ENCODE peak calls at places on chromosomes 11 and 22, in eight cellular contexts. One of them, this sample, is unnamed.

GRCh38 chr22:25758316-25758715 is 16.3 kb downstream of the MYO18B start:
- DNase-seq in T-cell: no peak
- DNase-seq in GM12865: no peak
- DNase-seq in IMR-90: no peak
- DNase-seq in activated CD8-positive, alpha-beta memory T cell treated with anti-CD3 and anti-CD28 coated beads for 1 hour: no peak
- DNase-seq in lower lobe of right lung: no peak
- DNase-seq in fibroblast of pulmonary artery: no peak
- DNase-seq in fibroblast of lung: no peak
- DNase-seq in this sample: no peak

GRCh38 chr11:126072821-126073594 is 10.3 kb upstream of the CDON start:
- DNase-seq in GM12865: no peak
- DNase-seq in activated CD8-positive, alpha-beta memory T cell treated with anti-CD3 and anti-CD28 coated beads for 1 hour: no peak
- DNase-seq in fibroblast of pulmonary artery: no peak
- DNase-seq in IMR-90: no peak
- DNase-seq in fibroblast of lung: no peak
- DNase-seq in lower lobe of right lung: no peak
- DNase-seq in T-cell: no peak
- DNase-seq in this sample: no peak

GRCh38 chr22:46589871-46590271 is 30.3 kb upstream of the GRAMD4 start:
- DNase-seq in fibroblast of lung: no peak
- DNase-seq in activated CD8-positive, alpha-beta memory T cell treated with anti-CD3 and anti-CD28 coated beads for 1 hour: no peak
- DNase-seq in lower lobe of right lung: no peak
- DNase-seq in IMR-90: no peak
- DNase-seq in fibroblast of pulmonary artery: no peak
- DNase-seq in T-cell: no peak
- DNase-seq in GM12865: no peak
- DNase-seq in this sample: no peak

GRCh38 chr22:17772963-17773605 is 1.2 kb downstream of the BID start:
- DNase-seq in T-cell: no peak
- DNase-seq in lower lobe of right lung: no peak
- DNase-seq in activated CD8-positive, alpha-beta memory T cell treated with anti-CD3 and anti-CD28 coated beads for 1 hour: no peak
- DNase-seq in GM12865: peak
- DNase-seq in IMR-90: peak
- DNase-seq in fibroblast of lung: no peak
- DNase-seq in fibroblast of pulmonary artery: no peak
- DNase-seq in this sample: no peak

GRCh38 chr11:17208257-17208999 is 642 bp upstream of the PIK3C2A start:
- DNase-seq in fibroblast of lung: peak
- DNase-seq in fibroblast of pulmonary artery: peak
- DNase-seq in IMR-90: peak
- DNase-seq in activated CD8-positive, alpha-beta memory T cell treated with anti-CD3 and anti-CD28 coated beads for 1 hour: no peak
- DNase-seq in T-cell: no peak
- DNase-seq in GM12865: peak
- DNase-seq in lower lobe of right lung: no peak
- DNase-seq in this sample: no peak

GRCh38 chr11:113014262-113014661 is 53.0 kb downstream of the NCAM1 start:
- DNase-seq in fibroblast of pulmonary artery: peak
- DNase-seq in IMR-90: no peak
- DNase-seq in activated CD8-positive, alpha-beta memory T cell treated with anti-CD3 and anti-CD28 coated beads for 1 hour: no peak
- DNase-seq in lower lobe of right lung: no peak
- DNase-seq in fibroblast of lung: peak
- DNase-seq in GM12865: no peak
- DNase-seq in T-cell: no peak
- DNase-seq in this sample: no peak

GRCh38 chr22:42283288-42284229 is 13.1 kb upstream of the TCF20 start:
- DNase-seq in lower lobe of right lung: peak
- DNase-seq in GM12865: no peak
- DNase-seq in IMR-90: no peak
- DNase-seq in T-cell: peak
- DNase-seq in activated CD8-positive, alpha-beta memory T cell treated with anti-CD3 and anti-CD28 coated beads for 1 hour: no peak
- DNase-seq in fibroblast of pulmonary artery: no peak
- DNase-seq in fibroblast of lung: no peak
- DNase-seq in this sample: peak

GRCh38 chr11:35491231-35491871 is 34.1 kb downstream of the PAMR1 start:
- DNase-seq in lower lobe of right lung: no peak
- DNase-seq in activated CD8-positive, alpha-beta memory T cell treated with anti-CD3 and anti-CD28 coated beads for 1 hour: no peak
- DNase-seq in fibroblast of lung: peak
- DNase-seq in T-cell: no peak
- DNase-seq in fibroblast of pulmonary artery: peak
- DNase-seq in IMR-90: peak
- DNase-seq in GM12865: no peak
- DNase-seq in this sample: no peak

GRCh38 chr11:26841818-26842457 is 120.1 kb upstream of the SLC5A12 start:
- DNase-seq in activated CD8-positive, alpha-beta memory T cell treated with anti-CD3 and anti-CD28 coated beads for 1 hour: no peak
- DNase-seq in T-cell: no peak
- DNase-seq in IMR-90: peak
- DNase-seq in lower lobe of right lung: no peak
- DNase-seq in fibroblast of pulmonary artery: peak
- DNase-seq in fibroblast of lung: peak
- DNase-seq in GM12865: no peak
- DNase-seq in this sample: no peak

GRCh38 chr11:44357734-44358133 is 47.8 kb upstream of the ALX4 start:
- DNase-seq in activated CD8-positive, alpha-beta memory T cell treated with anti-CD3 and anti-CD28 coated beads for 1 hour: no peak
- DNase-seq in IMR-90: no peak
- DNase-seq in lower lobe of right lung: no peak
- DNase-seq in fibroblast of lung: no peak
- DNase-seq in fibroblast of pulmonary artery: no peak
- DNase-seq in T-cell: no peak
- DNase-seq in GM12865: no peak
- DNase-seq in this sample: no peak

GRCh38 chr11:114433376-114433775 is 5.9 kb upstream of the REXO2 start:
- DNase-seq in GM12865: no peak
- DNase-seq in T-cell: no peak
- DNase-seq in fibroblast of lung: no peak
- DNase-seq in IMR-90: no peak
- DNase-seq in lower lobe of right lung: no peak
- DNase-seq in fibroblast of pulmonary artery: no peak
- DNase-seq in activated CD8-positive, alpha-beta memory T cell treated with anti-CD3 and anti-CD28 coated beads for 1 hour: no peak
- DNase-seq in this sample: no peak

GRCh38 chr11:110525883-110526282 is 96.1 kb downstream of the FDX1 start:
- DNase-seq in T-cell: no peak
- DNase-seq in GM12865: no peak
- DNase-seq in lower lobe of right lung: no peak
- DNase-seq in fibroblast of pulmonary artery: peak
- DNase-seq in activated CD8-positive, alpha-beta memory T cell treated with anti-CD3 and anti-CD28 coated beads for 1 hour: no peak
- DNase-seq in fibroblast of lung: peak
- DNase-seq in IMR-90: peak
- DNase-seq in this sample: no peak

GRCh38 chr11:18720086-18720810 is 5.7 kb downstream of the IGSF22 start:
- DNase-seq in fibroblast of lung: no peak
- DNase-seq in T-cell: no peak
- DNase-seq in lower lobe of right lung: no peak
- DNase-seq in GM12865: no peak
- DNase-seq in IMR-90: peak
- DNase-seq in fibroblast of pulmonary artery: no peak
- DNase-seq in activated CD8-positive, alpha-beta memory T cell treated with anti-CD3 and anti-CD28 coated beads for 1 hour: no peak
- DNase-seq in this sample: no peak

GRCh38 chr11:118618991-118619375 is 11.6 kb downstream of the PHLDB1 start:
- DNase-seq in fibroblast of pulmonary artery: peak
- DNase-seq in IMR-90: peak
- DNase-seq in lower lobe of right lung: peak
- DNase-seq in T-cell: no peak
- DNase-seq in GM12865: no peak
- DNase-seq in activated CD8-positive, alpha-beta memory T cell treated with anti-CD3 and anti-CD28 coated beads for 1 hour: no peak
- DNase-seq in fibroblast of lung: peak
- DNase-seq in this sample: peak

GRCh38 chr11:35485656-35486318 is 39.6 kb downstream of the PAMR1 start:
- DNase-seq in fibroblast of lung: peak
- DNase-seq in fibroblast of pulmonary artery: peak
- DNase-seq in IMR-90: peak
- DNase-seq in activated CD8-positive, alpha-beta memory T cell treated with anti-CD3 and anti-CD28 coated beads for 1 hour: peak
- DNase-seq in T-cell: peak
- DNase-seq in lower lobe of right lung: peak
- DNase-seq in GM12865: peak
- DNase-seq in this sample: peak

GRCh38 chr11:72951193-72951592 is 137.0 kb downstream of the ATG16L2 start:
- DNase-seq in GM12865: no peak
- DNase-seq in IMR-90: peak
- DNase-seq in T-cell: no peak
- DNase-seq in fibroblast of pulmonary artery: peak
- DNase-seq in lower lobe of right lung: peak
- DNase-seq in activated CD8-positive, alpha-beta memory T cell treated with anti-CD3 and anti-CD28 coated beads for 1 hour: no peak
- DNase-seq in fibroblast of lung: peak
- DNase-seq in this sample: no peak

GRCh38 chr11:74926304-74927030 is 22.4 kb downstream of the XRRA1 start:
- DNase-seq in IMR-90: peak
- DNase-seq in GM12865: no peak
- DNase-seq in activated CD8-positive, alpha-beta memory T cell treated with anti-CD3 and anti-CD28 coated beads for 1 hour: no peak
- DNase-seq in fibroblast of lung: peak
- DNase-seq in T-cell: no peak
- DNase-seq in lower lobe of right lung: no peak
- DNase-seq in fibroblast of pulmonary artery: no peak
- DNase-seq in this sample: peak

GRCh38 chr11:17563961-17564686 is 17.1 kb downstream of the OTOG start:
- DNase-seq in lower lobe of right lung: no peak
- DNase-seq in fibroblast of pulmonary artery: no peak
- DNase-seq in IMR-90: no peak
- DNase-seq in fibroblast of lung: no peak
- DNase-seq in GM12865: no peak
- DNase-seq in activated CD8-positive, alpha-beta memory T cell treated with anti-CD3 and anti-CD28 coated beads for 1 hour: no peak
- DNase-seq in T-cell: no peak
- DNase-seq in this sample: no peak

GRCh38 chr11:72224587-72225410 is at the start of gene INPPL1:
- DNase-seq in GM12865: peak
- DNase-seq in T-cell: peak
- DNase-seq in fibroblast of lung: peak
- DNase-seq in activated CD8-positive, alpha-beta memory T cell treated with anti-CD3 and anti-CD28 coated beads for 1 hour: no peak
- DNase-seq in IMR-90: no peak
- DNase-seq in lower lobe of right lung: peak
- DNase-seq in fibroblast of pulmonary artery: peak
- DNase-seq in this sample: peak

GRCh38 chr11:94721565-94722292 is 46.4 kb upstream of the AMOTL1 start:
- DNase-seq in activated CD8-positive, alpha-beta memory T cell treated with anti-CD3 and anti-CD28 coated beads for 1 hour: no peak
- DNase-seq in T-cell: no peak
- DNase-seq in GM12865: no peak
- DNase-seq in fibroblast of lung: no peak
- DNase-seq in fibroblast of pulmonary artery: no peak
- DNase-seq in lower lobe of right lung: no peak
- DNase-seq in IMR-90: no peak
- DNase-seq in this sample: no peak

GRCh38 chr22:25111579-25112517 is 87.8 kb upstream of the CRYBB3 start:
- DNase-seq in fibroblast of lung: no peak
- DNase-seq in T-cell: no peak
- DNase-seq in IMR-90: no peak
- DNase-seq in lower lobe of right lung: peak
- DNase-seq in activated CD8-positive, alpha-beta memory T cell treated with anti-CD3 and anti-CD28 coated beads for 1 hour: no peak
- DNase-seq in fibroblast of pulmonary artery: no peak
- DNase-seq in GM12865: no peak
- DNase-seq in this sample: no peak

GRCh38 chr11:118342503-118343161 is at the start of gene CD3D:
- DNase-seq in T-cell: peak
- DNase-seq in fibroblast of lung: no peak
- DNase-seq in GM12865: no peak
- DNase-seq in lower lobe of right lung: no peak
- DNase-seq in fibroblast of pulmonary artery: no peak
- DNase-seq in activated CD8-positive, alpha-beta memory T cell treated with anti-CD3 and anti-CD28 coated beads for 1 hour: peak
- DNase-seq in IMR-90: no peak
- DNase-seq in this sample: peak

GRCh38 chr11:93622043-93622442 is 39.4 kb upstream of the CEP295 start:
- DNase-seq in activated CD8-positive, alpha-beta memory T cell treated with anti-CD3 and anti-CD28 coated beads for 1 hour: no peak
- DNase-seq in IMR-90: no peak
- DNase-seq in T-cell: no peak
- DNase-seq in fibroblast of lung: peak
- DNase-seq in fibroblast of pulmonary artery: no peak
- DNase-seq in lower lobe of right lung: no peak
- DNase-seq in GM12865: peak
- DNase-seq in this sample: no peak

GRCh38 chr22:39942433-39943213 is 17.6 kb upstream of the TMA7B start:
- DNase-seq in fibroblast of pulmonary artery: no peak
- DNase-seq in activated CD8-positive, alpha-beta memory T cell treated with anti-CD3 and anti-CD28 coated beads for 1 hour: no peak
- DNase-seq in GM12865: no peak
- DNase-seq in IMR-90: no peak
- DNase-seq in T-cell: no peak
- DNase-seq in lower lobe of right lung: no peak
- DNase-seq in fibroblast of lung: no peak
- DNase-seq in this sample: no peak

GRCh38 chr11:102771351-102771750 is 9.1 kb downstream of the MMP10 start:
- DNase-seq in IMR-90: peak
- DNase-seq in fibroblast of lung: peak
- DNase-seq in fibroblast of pulmonary artery: no peak
- DNase-seq in T-cell: no peak
- DNase-seq in GM12865: no peak
- DNase-seq in activated CD8-positive, alpha-beta memory T cell treated with anti-CD3 and anti-CD28 coated beads for 1 hour: no peak
- DNase-seq in lower lobe of right lung: no peak
- DNase-seq in this sample: no peak

GRCh38 chr11:1228183-1228821 is 5.4 kb downstream of the MUC5B start:
- DNase-seq in fibroblast of lung: no peak
- DNase-seq in lower lobe of right lung: peak
- DNase-seq in activated CD8-positive, alpha-beta memory T cell treated with anti-CD3 and anti-CD28 coated beads for 1 hour: no peak
- DNase-seq in GM12865: no peak
- DNase-seq in IMR-90: no peak
- DNase-seq in T-cell: no peak
- DNase-seq in fibroblast of pulmonary artery: no peak
- DNase-seq in this sample: no peak

GRCh38 chr22:20956258-20957117 is 10.6 kb upstream of the AIFM3 start:
- DNase-seq in lower lobe of right lung: no peak
- DNase-seq in T-cell: no peak
- DNase-seq in GM12865: no peak
- DNase-seq in IMR-90: peak
- DNase-seq in activated CD8-positive, alpha-beta memory T cell treated with anti-CD3 and anti-CD28 coated beads for 1 hour: no peak
- DNase-seq in fibroblast of pulmonary artery: peak
- DNase-seq in fibroblast of lung: peak
- DNase-seq in this sample: no peak

GRCh38 chr11:65524010-65524746 is 705 bp upstream of the SCYL1 start:
- DNase-seq in T-cell: no peak
- DNase-seq in GM12865: no peak
- DNase-seq in IMR-90: no peak
- DNase-seq in fibroblast of pulmonary artery: no peak
- DNase-seq in lower lobe of right lung: peak
- DNase-seq in activated CD8-positive, alpha-beta memory T cell treated with anti-CD3 and anti-CD28 coated beads for 1 hour: no peak
- DNase-seq in fibroblast of lung: no peak
- DNase-seq in this sample: peak

GRCh38 chr11:17443000-17443399 is 33.6 kb downstream of the ABCC8 start:
- DNase-seq in T-cell: no peak
- DNase-seq in lower lobe of right lung: no peak
- DNase-seq in fibroblast of lung: no peak
- DNase-seq in GM12865: no peak
- DNase-seq in IMR-90: no peak
- DNase-seq in fibroblast of pulmonary artery: no peak
- DNase-seq in activated CD8-positive, alpha-beta memory T cell treated with anti-CD3 and anti-CD28 coated beads for 1 hour: no peak
- DNase-seq in this sample: no peak

GRCh38 chr11:131688056-131688693 is 317.8 kb downstream of the NTM start:
- DNase-seq in lower lobe of right lung: peak
- DNase-seq in T-cell: no peak
- DNase-seq in activated CD8-positive, alpha-beta memory T cell treated with anti-CD3 and anti-CD28 coated beads for 1 hour: no peak
- DNase-seq in IMR-90: peak
- DNase-seq in fibroblast of lung: peak
- DNase-seq in GM12865: peak
- DNase-seq in fibroblast of pulmonary artery: peak
- DNase-seq in this sample: peak

GRCh38 chr11:48094643-48095339 is 114.4 kb downstream of the PTPRJ start:
- DNase-seq in fibroblast of pulmonary artery: no peak
- DNase-seq in T-cell: no peak
- DNase-seq in GM12865: no peak
- DNase-seq in activated CD8-positive, alpha-beta memory T cell treated with anti-CD3 and anti-CD28 coated beads for 1 hour: no peak
- DNase-seq in lower lobe of right lung: no peak
- DNase-seq in fibroblast of lung: no peak
- DNase-seq in IMR-90: no peak
- DNase-seq in this sample: no peak

GRCh38 chr11:61875698-61876097 is 15.6 kb downstream of the FADS3 start:
- DNase-seq in GM12865: no peak
- DNase-seq in fibroblast of lung: no peak
- DNase-seq in lower lobe of right lung: no peak
- DNase-seq in fibroblast of pulmonary artery: no peak
- DNase-seq in IMR-90: no peak
- DNase-seq in T-cell: no peak
- DNase-seq in activated CD8-positive, alpha-beta memory T cell treated with anti-CD3 and anti-CD28 coated beads for 1 hour: no peak
- DNase-seq in this sample: no peak

GRCh38 chr11:13963169-13963948 is 836 bp downstream of the SPON1 start:
- DNase-seq in fibroblast of pulmonary artery: no peak
- DNase-seq in T-cell: peak
- DNase-seq in activated CD8-positive, alpha-beta memory T cell treated with anti-CD3 and anti-CD28 coated beads for 1 hour: no peak
- DNase-seq in fibroblast of lung: peak
- DNase-seq in GM12865: no peak
- DNase-seq in lower lobe of right lung: peak
- DNase-seq in IMR-90: peak
- DNase-seq in this sample: peak